ENCODE peak calls at places on chromosomes 13 and 19, in five cellular contexts. E, N, Q, B and L are unnamed samples.

GRCh38 chr13:85512421-85512820 is 286.8 kb downstream of the SLITRK6 start:
- DNase-seq in N (no peak), Q (no peak), E (no peak), B (no peak), L (no peak)

GRCh38 chr19:41595258-41595889 is 19.4 kb downstream of the CEACAM21 start:
- DNase-seq in N (peak; percentile 62), E (peak; percentile 59), B (no peak), Q (peak; percentile 92), L (peak; percentile 65)

GRCh38 chr13:30831515-30831914 is 74.6 kb upstream of the MEDAG start:
- DNase-seq in Q (no peak), N (no peak), E (no peak), B (no peak), L (no peak)

GRCh38 chr19:52786078-52786463 is 520 bp downstream of the ZNF600 start:
- DNase-seq in Q (no peak), N (peak; percentile 41), E (peak; percentile 3), B (no peak), L (peak; percentile 31)

GRCh38 chr13:112182251-112182650 is 115.3 kb downstream of the SOX1 start:
- DNase-seq in E (no peak), N (no peak), B (no peak), Q (no peak), L (no peak)

GRCh38 chr19:54448037-54448773 is 794 bp upstream of the LENG8 start:
- DNase-seq in B (no peak), N (peak; percentile 74), E (peak; percentile 59), Q (peak; percentile 71), L (peak; percentile 46)

GRCh38 chr13:67353891-67354459 is 123.8 kb upstream of the PCDH9 start:
- DNase-seq in Q (no peak), N (no peak), E (no peak), B (no peak), L (no peak)

GRCh38 chr19:35348909-35349611 is 1.4 kb downstream of the FFAR1 start:
- DNase-seq in B (no peak), E (peak; percentile 7), N (no peak), Q (no peak), L (no peak)

GRCh38 chr19:1324792-1325567 is 39.3 kb downstream of the EFNA2 start:
- DNase-seq in B (no peak), N (peak; percentile 84), Q (peak; percentile 58), E (peak; percentile 80), L (peak; percentile 64)

GRCh38 chr13:110023729-110024645 is 237.6 kb upstream of the IRS2 start:
- DNase-seq in B (no peak), N (no peak), E (no peak), Q (no peak), L (no peak)

GRCh38 chr13:34412817-34413365 is 529.2 kb upstream of the NBEA start:
- DNase-seq in N (no peak), B (no peak), E (no peak), Q (no peak), L (no peak)

GRCh38 chr19:39211731-39212376 is 7.8 kb upstream of the SYCN start:
- DNase-seq in N (peak; percentile 13), E (no peak), B (no peak), Q (no peak), L (no peak)

GRCh38 chr13:64633948-64634347 is 2596.2 kb downstream of the PCDH9 start:
- DNase-seq in Q (no peak), B (no peak), E (no peak), N (no peak), L (no peak)

GRCh38 chr13:21050288-21051197 is 10.8 kb downstream of the LATS2 start:
- DNase-seq in B (no peak), N (no peak), E (no peak), Q (no peak), L (no peak)

GRCh38 chr19:3440082-3440481 is 40.2 kb downstream of the SMIM24 start:
- DNase-seq in E (peak; percentile 73), B (no peak), N (peak; percentile 67), Q (peak; percentile 63), L (peak; percentile 87)

GRCh38 chr19:18013621-18014111 is 5.7 kb downstream of the ARRDC2 start:
- DNase-seq in N (no peak), E (peak; percentile 35), B (no peak), Q (no peak), L (no peak)

GRCh38 chr13:95452376-95452775 is 100.1 kb upstream of the CLDN10 start:
- DNase-seq in E (no peak), Q (no peak), N (no peak), B (no peak), L (no peak)
- TF ChIP-seq MAX in E (no peak), Q (no peak), N (no peak), B (no peak), L (no peak)

DNA sequence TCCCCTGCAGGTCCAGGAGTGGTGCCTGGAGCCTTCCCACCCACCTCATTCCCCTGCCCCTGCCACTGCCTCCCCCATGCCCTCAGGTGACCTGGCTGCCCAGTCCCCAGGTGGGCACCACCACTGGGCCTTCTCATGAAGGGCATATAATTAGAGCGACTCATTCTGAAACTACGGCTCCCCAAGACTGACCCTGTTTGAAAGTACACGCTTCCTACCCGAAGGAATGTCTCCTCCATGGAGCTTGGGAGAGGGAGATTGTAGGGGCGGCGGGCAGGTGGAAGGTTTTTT is 52.6 kb downstream of the GPR12 start:
- DNase-seq in E (no peak), B (no peak), Q (no peak), N (no peak), L (no peak)
- TF ChIP-seq MAX in E (no peak), B (no peak), Q (no peak), N (no peak), L (no peak)

DNA sequence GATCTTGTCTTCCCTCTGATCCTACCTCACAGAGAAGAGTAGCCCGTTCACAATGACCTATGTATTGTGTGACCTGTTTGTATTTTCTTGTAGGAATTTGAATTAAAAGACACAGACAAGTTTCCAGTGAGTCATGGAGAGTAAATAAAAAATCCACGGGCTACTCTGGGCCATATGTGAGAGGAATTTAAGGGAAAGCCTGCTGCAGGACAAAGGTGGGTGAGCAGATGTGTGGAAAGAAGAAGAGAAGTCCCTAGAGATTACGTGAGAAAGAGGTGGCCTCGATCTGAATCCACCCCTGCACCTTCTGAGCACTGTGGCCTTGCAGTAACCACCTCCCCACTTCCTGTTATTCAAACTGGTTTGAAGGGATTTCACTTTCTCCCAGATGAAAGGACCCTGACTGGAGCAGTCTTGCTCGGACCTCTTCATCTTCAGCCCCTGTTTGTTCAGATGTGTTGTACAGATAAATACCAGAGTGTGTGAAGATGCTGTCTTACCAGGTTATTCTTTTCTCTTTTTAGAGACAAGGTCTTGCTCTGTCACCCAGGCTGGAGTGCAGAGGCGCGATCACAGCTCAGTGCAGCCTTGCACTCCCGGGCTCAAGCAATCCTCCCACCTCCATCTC is 205.4 kb downstream of the PDS5B start:
- DNase-seq in B (no peak), E (no peak), N (no peak), Q (peak; percentile 2), L (no peak)
- TF ChIP-seq MAX in B (no peak), E (no peak), N (no peak), Q (no peak), L (no peak)

GRCh38 chr19:4582980-4583842 is 23.7 kb upstream of the SEMA6B start:
- DNase-seq in E (no peak), N (peak; percentile 50), Q (no peak), B (no peak), L (no peak)
- TF ChIP-seq MAX in E (no peak), N (no peak), Q (no peak), B (no peak), L (no peak)

DNA sequence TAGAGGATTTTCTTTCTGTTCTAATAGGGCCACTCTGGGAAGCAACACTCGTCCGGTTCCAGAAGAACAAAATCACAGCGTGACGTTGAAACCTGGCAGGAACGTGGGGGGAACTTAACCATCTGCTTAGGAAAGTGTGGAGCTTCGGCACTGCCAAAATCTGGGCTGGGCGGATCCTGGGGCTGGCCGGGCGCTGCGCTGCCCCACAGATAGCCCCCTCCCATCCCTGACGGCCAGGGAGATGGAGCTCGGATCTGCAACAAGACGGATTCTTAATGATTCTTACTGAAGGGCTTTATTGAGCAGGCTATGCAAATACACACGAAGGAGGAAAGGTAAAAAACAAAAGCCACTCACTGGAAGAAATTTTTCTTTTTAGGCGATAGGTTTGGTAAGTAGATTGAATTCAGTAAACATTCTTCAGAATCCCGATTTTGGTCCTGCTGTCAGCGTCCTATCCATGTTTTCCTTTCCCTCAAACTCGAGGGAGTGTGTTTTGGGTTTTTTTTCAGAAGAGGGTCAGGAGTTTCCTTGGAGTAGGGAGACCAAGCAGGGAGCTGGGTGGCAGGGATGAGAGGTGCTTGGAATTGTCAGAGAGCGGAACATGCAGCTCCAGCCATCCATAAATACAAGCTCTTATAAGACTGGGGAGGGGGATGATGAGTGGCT is 1.4 kb upstream of the PCDH8 start:
- DNase-seq in Q (no peak), E (no peak), B (no peak), N (no peak), L (peak; percentile 44)
- TF ChIP-seq MAX in Q (no peak), E (no peak), B (peak; percentile 28), N (no peak), L (no peak)

GRCh38 chr19:32880607-32881006 is 11.0 kb upstream of the SLC7A9 start:
- DNase-seq in B (no peak), Q (no peak), N (no peak), E (no peak), L (no peak)

GRCh38 chr19:32877977-32878745 is 8.6 kb upstream of the SLC7A9 start:
- DNase-seq in E (no peak), N (no peak), B (no peak), Q (no peak), L (no peak)

GRCh38 chr19:32881766-32882165 is 12.2 kb upstream of the SLC7A9 start:
- DNase-seq in Q (no peak), B (no peak), E (no peak), N (no peak), L (no peak)

GRCh38 chr19:32878988-32879387 is 9.4 kb upstream of the SLC7A9 start:
- DNase-seq in B (no peak), E (no peak), Q (no peak), N (no peak), L (no peak)

GRCh38 chr19:32879741-32880140 is 10.2 kb upstream of the SLC7A9 start:
- DNase-seq in B (no peak), E (no peak), N (no peak), Q (no peak), L (no peak)
- TF ChIP-seq MAX in B (no peak), E (no peak), N (no peak), Q (no peak), L (no peak)

DNA sequence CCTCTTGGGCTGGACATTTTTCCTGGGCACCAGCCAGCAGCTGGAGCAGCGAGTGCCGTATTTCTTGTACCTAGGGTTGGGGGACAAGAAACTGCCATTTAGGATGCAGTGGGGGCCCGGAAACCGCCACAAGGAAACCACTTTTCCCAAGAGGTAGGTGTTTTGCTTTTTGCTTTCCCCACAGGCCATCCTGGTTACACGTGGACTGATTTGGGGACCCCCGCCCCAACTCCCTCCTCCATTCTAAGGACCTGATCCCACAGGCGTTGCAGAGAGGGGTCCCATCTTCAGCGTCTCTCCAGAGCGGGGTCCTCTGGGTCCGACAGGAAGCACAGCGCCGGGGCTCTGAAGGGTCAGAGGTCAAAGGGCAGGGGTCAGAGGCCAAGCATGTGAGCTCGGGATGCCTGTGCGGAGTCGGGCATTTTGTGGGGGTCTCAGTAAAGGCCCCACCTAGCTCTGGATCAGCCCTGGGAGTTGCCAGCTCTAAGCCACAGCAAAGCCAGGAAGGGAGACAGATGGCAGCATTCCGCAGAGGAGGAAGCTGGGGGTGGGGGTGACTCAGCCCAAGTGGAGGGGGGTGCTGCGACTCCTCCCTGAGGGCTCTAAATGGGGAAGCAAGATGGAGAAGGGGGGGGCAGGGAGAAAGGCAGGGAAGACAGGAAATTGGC is 4.3 kb downstream of the ZGLP1 start:
- DNase-seq in B (no peak), Q (no peak), N (no peak), E (no peak), L (no peak)
- TF ChIP-seq MAX in B (no peak), Q (no peak), N (no peak), E (no peak), L (no peak)